ENCODE peak calls at places on chromosomes 13 and 19, in four cellular contexts. Q is psoas muscle, M is stomach, N is neuronal stem cell. O is an unnamed sample.

GRCh38 chr13:100588350-100589177 is at the start of gene GGACT:
- DNase-seq in Q (peak; percentile 77), M (peak; percentile 79), N (peak; percentile 39), O (peak; percentile 84)

GRCh38 chr19:5075603-5076002 is 106.7 kb downstream of the KDM4B start:
- DNase-seq in Q (no peak), M (no peak), N (no peak), O (no peak)

GRCh38 chr13:104584481-104584880 is 1518.3 kb upstream of the SLC10A2 start:
- DNase-seq in Q (no peak), M (no peak), N (no peak), O (no peak)

GRCh38 chr13:91668844-91669495 is 270.5 kb downstream of the GPC5 start:
- DNase-seq in Q (no peak), M (no peak), N (no peak), O (no peak)

GRCh38 chr19:33296473-33297060 is 5.8 kb downstream of the CEBPA start:
- DNase-seq in Q (no peak), M (no peak), N (no peak), O (no peak)

GRCh38 chr19:4518345-4519171 is at the start of gene PLIN4:
- DNase-seq in Q (peak; percentile 87), M (peak; percentile 89), N (no peak), O (no peak)

GRCh38 chr13:26589754-26590153 is 32.3 kb downstream of the WASF3 start:
- DNase-seq in Q (no peak), M (peak; percentile 45), N (no peak), O (no peak)

GRCh38 chr13:31276386-31276785 is 76.6 kb downstream of the B3GLCT start:
- DNase-seq in Q (no peak), M (no peak), N (no peak), O (no peak)

GRCh38 chr13:28071424-28071823 is 29.0 kb downstream of the FLT3 start:
- DNase-seq in Q (no peak), M (no peak), N (no peak), O (no peak)

GRCh38 chr13:41017153-41017552 is 2.0 kb downstream of the ELF1 start:
- DNase-seq in Q (no peak), M (peak; percentile 41), N (no peak), O (no peak)

GRCh38 chr19:54208784-54209057 is 8.1 kb downstream of the RPS9 start:
- DNase-seq in Q (no peak), M (no peak), N (no peak), O (no peak)

GRCh38 chr13:47092202-47092601 is 195.3 kb upstream of the HTR2A start:
- DNase-seq in Q (no peak), M (no peak), N (no peak), O (no peak)

GRCh38 chr19:32675720-32676185 is at the start of gene RGS9BP:
- DNase-seq in Q (peak; percentile 89), M (peak; percentile 83), N (peak; percentile 46), O (peak; percentile 90)

GRCh38 chr19:39160889-39161672 is 35.5 kb downstream of the PAK4 start:
- DNase-seq in Q (no peak), M (no peak), N (no peak), O (no peak)

GRCh38 chr19:33468361-33469170 is 53.0 kb downstream of the PEPD start:
- DNase-seq in Q (no peak), M (no peak), N (no peak), O (peak; percentile 44)

GRCh38 chr13:24858953-24859352 is 95.0 kb downstream of the RNF17 start:
- DNase-seq in Q (no peak), M (no peak), N (no peak), O (no peak)

GRCh38 chr13:24271611-24272451 is 37.5 kb upstream of the C1QTNF9 start:
- DNase-seq in Q (peak; percentile 48), M (peak; percentile 70), N (no peak), O (peak; percentile 79)

GRCh38 chr19:21585491-21585890 is 80.1 kb downstream of the ZNF429 start:
- DNase-seq in Q (no peak), M (peak; percentile 39), N (no peak), O (no peak)

GRCh38 chr19:10191347-10191746 is 3.4 kb downstream of the DNMT1 start:
- DNase-seq in Q (no peak), M (peak; percentile 76), N (no peak), O (no peak)

GRCh38 chr19:58491393-58491792 is 15.2 kb downstream of the ZNF446 start:
- DNase-seq in Q (no peak), M (no peak), N (no peak), O (no peak)

GRCh38 chr13:100365678-100366077 is 222.9 kb downstream of the GGACT start:
- DNase-seq in Q (no peak), M (no peak), N (no peak), O (no peak)

GRCh38 chr19:10416380-10417257 is 3.7 kb upstream of the PDE4A start:
- DNase-seq in Q (peak; percentile 89), M (peak; percentile 90), N (peak; percentile 84), O (peak; percentile 91)

GRCh38 chr13:100565291-100565690 is 23.3 kb downstream of the GGACT start:
- DNase-seq in Q (no peak), M (no peak), N (no peak), O (no peak)

GRCh38 chr19:30584121-30584520 is 211.9 kb downstream of the ZNF536 start:
- DNase-seq in Q (no peak), M (no peak), N (no peak), O (no peak)

GRCh38 chr19:36101550-36102327 is 9.2 kb upstream of the OVOL3 start:
- DNase-seq in Q (no peak), M (no peak), N (no peak), O (no peak)

GRCh38 chr13:24678151-24678550 is 2.1 kb upstream of the ATP12A start:
- DNase-seq in Q (no peak), M (no peak), N (no peak), O (no peak)

GRCh38 chr19:48569814-48570213 is 17.8 kb downstream of the SULT2B1 start:
- DNase-seq in Q (no peak), M (peak; percentile 36), N (no peak), O (no peak)

GRCh38 chr13:59744747-59745394 is 418.9 kb downstream of the DIAPH3 start:
- DNase-seq in Q (no peak), M (no peak), N (no peak), O (no peak)

GRCh38 chr13:36998624-36999041 is 507 bp downstream of the ALG5 start:
- DNase-seq in Q (peak; percentile 19), M (no peak), N (no peak), O (peak; percentile 49)

GRCh38 chr19:48401277-48401676 is 7.8 kb downstream of the GRIN2D start:
- DNase-seq in Q (no peak), M (no peak), N (no peak), O (no peak)

GRCh38 chr13:101627556-101627943 is 175.1 kb downstream of the ITGBL1 start:
- DNase-seq in Q (no peak), M (no peak), N (no peak), O (no peak)
- H3K4me3 ChIP-seq in Q (peak overlapping the region; percentile 43), M (peak overlapping the region; percentile 25), N (no peak overlapping the region), O (peak overlapping the region; percentile 35)

DNA sequence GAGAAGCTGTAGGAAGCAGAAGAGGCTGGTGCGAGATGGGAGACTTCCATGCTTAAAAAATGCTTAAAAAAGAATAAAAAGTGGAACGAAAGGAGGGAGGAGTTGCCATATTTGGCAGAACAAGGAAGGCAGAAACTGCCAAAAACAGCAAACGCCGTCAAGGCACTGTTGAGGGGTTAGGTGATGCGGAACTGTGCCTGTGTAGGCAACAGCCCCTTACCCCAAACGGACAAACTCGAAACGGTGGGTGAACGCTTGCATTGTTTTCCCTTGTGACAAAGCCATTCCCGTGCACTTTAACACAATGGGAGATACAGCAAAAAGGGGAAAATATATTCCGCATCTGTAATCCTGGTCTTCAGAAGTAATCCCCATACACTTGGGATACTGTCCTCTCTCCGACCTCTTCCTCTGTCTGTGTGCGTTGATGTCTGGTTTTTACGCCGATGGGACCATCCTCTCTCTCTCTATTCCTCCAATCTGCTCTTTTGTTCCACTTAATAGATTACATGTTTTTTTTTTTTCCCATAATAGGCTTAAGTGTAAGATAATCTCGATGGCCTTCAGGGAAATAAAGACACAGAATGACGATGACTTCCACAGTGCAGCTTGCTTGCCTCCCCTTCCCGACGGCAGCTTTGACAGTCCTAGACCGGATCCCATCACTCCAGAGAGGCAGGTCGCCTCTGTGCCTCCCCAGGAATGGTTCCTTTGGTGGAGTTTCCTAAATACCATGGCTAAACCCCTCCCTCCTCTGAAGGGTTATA is 132.7 kb upstream of the RNF113B start:
- DNase-seq in Q (no peak), M (no peak), N (no peak), O (no peak)
- H3K4me1 ChIP-seq in Q (no peaks in the 10 kb centered on the region), M (peaks cover 14% of the 10 kb centered on the region), N (no peaks in the 10 kb centered on the region), O (peaks cover 36% of the 10 kb centered on the region)

GRCh38 chr13:34256236-34256635 is 438.3 kb downstream of the RFC3 start:
- DNase-seq in Q (no peak), M (no peak), N (no peak), O (no peak)
- H3K27ac ChIP-seq in Q (no peak overlapping the region), M (no peak overlapping the region), N (no peak overlapping the region), O (no peak overlapping the region)

GRCh38 chr19:3046621-3047306 is 15.5 kb downstream of the TLE5 start:
- DNase-seq in Q (no peak), M (no peak), N (peak; percentile 74), O (peak; percentile 49)

GRCh38 chr19:3048190-3048533 is 14.1 kb downstream of the TLE5 start:
- DNase-seq in Q (no peak), M (no peak), N (no peak), O (no peak)

GRCh38 chr19:3049089-3049488 is 13.2 kb downstream of the TLE5 start:
- DNase-seq in Q (no peak), M (no peak), N (no peak), O (no peak)

GRCh38 chr19:3045885-3046603 is 16.3 kb downstream of the TLE5 start:
- DNase-seq in Q (no peak), M (no peak), N (no peak), O (no peak)

GRCh38 chr19:3047307-3048189 is 14.7 kb downstream of the TLE5 start:
- DNase-seq in Q (peak; percentile 78), M (peak; percentile 87), N (peak; percentile 81), O (peak; percentile 84)
- H3K4me3 ChIP-seq in Q (peak overlapping the region; percentile 56), M (peak overlapping the region; percentile 48), N (peak overlapping the region; percentile 12), O (peak overlapping the region; percentile 47)

GRCh38 chr13:113483504-113484287 is 6.8 kb downstream of the DCUN1D2 start:
- DNase-seq in Q (no peak), M (no peak), N (no peak), O (no peak)

GRCh38 chr13:113475280-113475679 is 15.2 kb downstream of the DCUN1D2 start:
- DNase-seq in Q (no peak), M (no peak), N (no peak), O (no peak)

GRCh38 chr13:113476811-113477210 is 13.7 kb downstream of the DCUN1D2 start:
- DNase-seq in Q (no peak), M (no peak), N (no peak), O (no peak)

GRCh38 chr13:113475911-113476310 is 14.6 kb downstream of the DCUN1D2 start:
- DNase-seq in Q (no peak), M (no peak), N (no peak), O (no peak)

DNA sequence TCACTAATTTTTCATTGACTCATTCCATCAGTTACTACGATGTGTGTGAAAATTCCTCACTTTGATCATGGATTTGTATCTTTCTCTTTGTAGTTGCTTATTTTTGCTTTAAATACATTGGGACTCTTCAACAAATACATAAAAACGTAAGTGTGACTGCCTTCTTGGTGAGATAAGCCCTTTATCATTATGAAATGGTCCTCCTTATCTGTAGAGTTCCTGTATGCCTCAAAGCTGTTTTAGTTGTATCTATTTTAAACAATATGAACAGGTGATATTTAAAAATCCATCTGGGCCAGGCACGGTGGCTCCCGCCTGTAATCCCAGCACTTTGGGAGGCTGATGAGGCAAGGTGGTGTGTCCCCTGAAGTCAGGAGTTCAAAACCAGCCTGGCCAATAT is 11.3 kb downstream of the DCUN1D2 start:
- DNase-seq in Q (no peak), M (no peak), N (no peak), O (no peak)
- H3K4me1 ChIP-seq in Q (peaks cover 18% of the 10 kb centered on the region), M (no peaks in the 10 kb centered on the region), N (peaks cover 5% of the 10 kb centered on the region), O (peaks cover 5% of the 10 kb centered on the region)

O was measured in lower lobe of right lung.